ENCODE peak calls at places on chromosomes 16 and 17, in seven cellular contexts. One of them, this sample, is unnamed. For H3K27me3, the result is how much of the 10 kb centered on the place peaks cover.

GRCh38 chr17:78294776-78295175 is 63.3 kb downstream of the TMEM235 start:
- DNase-seq in neuronal stem cell: no peak
- DNase-seq in SK-N-SH: no peak
- DNase-seq in spleen: no peak
- DNase-seq in CD8-positive, alpha-beta memory T cell: no peak
- DNase-seq in cardiac muscle cell: no peak
- DNase-seq in left ventricle myocardium inferior: no peak
- DNase-seq in this sample: peak

GRCh38 chr16:15055141-15056053 is 477 bp downstream of the NTAN1 start:
- DNase-seq in neuronal stem cell: no peak
- DNase-seq in SK-N-SH: no peak
- DNase-seq in spleen: peak
- DNase-seq in CD8-positive, alpha-beta memory T cell: peak
- DNase-seq in cardiac muscle cell: no peak
- DNase-seq in left ventricle myocardium inferior: no peak
- DNase-seq in this sample: no peak

GRCh38 chr17:61443475-61443882 is 8.7 kb upstream of the TBX4 start:
- DNase-seq in neuronal stem cell: no peak
- DNase-seq in SK-N-SH: peak
- DNase-seq in spleen: no peak
- DNase-seq in CD8-positive, alpha-beta memory T cell: no peak
- DNase-seq in cardiac muscle cell: no peak
- DNase-seq in left ventricle myocardium inferior: no peak
- DNase-seq in this sample: no peak

GRCh38 chr16:78689031-78689430 is 589.6 kb downstream of the WWOX start:
- DNase-seq in neuronal stem cell: no peak
- DNase-seq in SK-N-SH: no peak
- DNase-seq in spleen: no peak
- DNase-seq in CD8-positive, alpha-beta memory T cell: no peak
- DNase-seq in cardiac muscle cell: no peak
- DNase-seq in left ventricle myocardium inferior: no peak
- DNase-seq in this sample: no peak

GRCh38 chr17:28282596-28282995 is 36.4 kb upstream of the TMEM97 start:
- DNase-seq in neuronal stem cell: no peak
- DNase-seq in SK-N-SH: no peak
- DNase-seq in spleen: no peak
- DNase-seq in CD8-positive, alpha-beta memory T cell: no peak
- DNase-seq in cardiac muscle cell: peak
- DNase-seq in left ventricle myocardium inferior: no peak
- DNase-seq in this sample: peak

GRCh38 chr16:14240216-14240843 is 169.2 kb downstream of the MRTFB start:
- DNase-seq in neuronal stem cell: no peak
- DNase-seq in SK-N-SH: no peak
- DNase-seq in spleen: no peak
- DNase-seq in CD8-positive, alpha-beta memory T cell: no peak
- DNase-seq in cardiac muscle cell: peak
- DNase-seq in left ventricle myocardium inferior: no peak
- DNase-seq in this sample: no peak

GRCh38 chr17:4588391-4588790 is 4.1 kb downstream of the SMTNL2 start:
- DNase-seq in neuronal stem cell: no peak
- DNase-seq in SK-N-SH: no peak
- DNase-seq in spleen: no peak
- DNase-seq in CD8-positive, alpha-beta memory T cell: no peak
- DNase-seq in cardiac muscle cell: no peak
- DNase-seq in left ventricle myocardium inferior: peak
- DNase-seq in this sample: no peak

GRCh38 chr17:29162909-29163341 is 17.3 kb downstream of the MYO18A start:
- DNase-seq in neuronal stem cell: no peak
- DNase-seq in SK-N-SH: no peak
- DNase-seq in spleen: peak
- DNase-seq in CD8-positive, alpha-beta memory T cell: no peak
- DNase-seq in cardiac muscle cell: no peak
- DNase-seq in left ventricle myocardium inferior: no peak
- DNase-seq in this sample: no peak

GRCh38 chr17:5877948-5878347 is 192.2 kb upstream of the WSCD1 start:
- DNase-seq in neuronal stem cell: no peak
- DNase-seq in SK-N-SH: no peak
- DNase-seq in spleen: no peak
- DNase-seq in CD8-positive, alpha-beta memory T cell: no peak
- DNase-seq in cardiac muscle cell: no peak
- DNase-seq in left ventricle myocardium inferior: peak
- DNase-seq in this sample: no peak

DNA sequence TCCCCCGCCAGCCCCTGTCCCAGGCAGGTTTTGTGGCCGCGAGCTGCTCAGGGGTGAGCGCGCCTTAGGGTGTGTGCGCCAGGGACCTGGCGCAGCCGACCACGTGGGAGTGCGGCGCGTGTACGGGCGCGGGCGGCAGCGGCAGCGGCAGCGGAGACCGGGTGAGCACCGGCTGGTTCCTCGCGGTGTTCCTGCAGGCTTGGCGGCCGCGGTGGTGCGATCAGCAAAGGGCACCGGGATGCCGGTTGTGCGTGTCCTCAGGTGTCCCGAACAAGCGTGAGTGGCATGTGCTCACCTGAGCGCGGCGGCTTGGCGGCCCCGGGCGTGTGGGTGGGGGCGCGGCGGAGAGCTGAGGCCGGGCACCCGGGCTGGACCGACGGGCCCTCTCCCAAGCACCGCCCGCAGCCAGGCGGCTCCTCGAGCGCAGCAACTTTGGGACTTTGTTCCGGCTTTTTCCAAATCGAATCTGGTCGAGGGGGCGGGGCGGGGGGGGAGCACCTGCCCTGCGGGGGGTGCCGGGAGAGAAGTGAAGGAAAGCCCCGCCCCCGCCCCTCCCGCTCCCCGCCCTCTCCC is 331 bp upstream of the HSD11B2 start:
- DNase-seq in neuronal stem cell: peak
- DNase-seq in SK-N-SH: peak
- DNase-seq in spleen: no peak
- DNase-seq in CD8-positive, alpha-beta memory T cell: no peak
- DNase-seq in cardiac muscle cell: peak
- DNase-seq in left ventricle myocardium inferior: peak
- DNase-seq in this sample: peak
- H3K27me3 ChIP-seq in neuronal stem cell: under half
- H3K27me3 ChIP-seq in SK-N-SH: under half
- H3K27me3 ChIP-seq in spleen: under half
- H3K27me3 ChIP-seq in CD8-positive, alpha-beta memory T cell: under half
- H3K27me3 ChIP-seq in cardiac muscle cell: half or more
- H3K27me3 ChIP-seq in left ventricle myocardium inferior: under half
- H3K27me3 ChIP-seq in this sample: under half

DNA sequence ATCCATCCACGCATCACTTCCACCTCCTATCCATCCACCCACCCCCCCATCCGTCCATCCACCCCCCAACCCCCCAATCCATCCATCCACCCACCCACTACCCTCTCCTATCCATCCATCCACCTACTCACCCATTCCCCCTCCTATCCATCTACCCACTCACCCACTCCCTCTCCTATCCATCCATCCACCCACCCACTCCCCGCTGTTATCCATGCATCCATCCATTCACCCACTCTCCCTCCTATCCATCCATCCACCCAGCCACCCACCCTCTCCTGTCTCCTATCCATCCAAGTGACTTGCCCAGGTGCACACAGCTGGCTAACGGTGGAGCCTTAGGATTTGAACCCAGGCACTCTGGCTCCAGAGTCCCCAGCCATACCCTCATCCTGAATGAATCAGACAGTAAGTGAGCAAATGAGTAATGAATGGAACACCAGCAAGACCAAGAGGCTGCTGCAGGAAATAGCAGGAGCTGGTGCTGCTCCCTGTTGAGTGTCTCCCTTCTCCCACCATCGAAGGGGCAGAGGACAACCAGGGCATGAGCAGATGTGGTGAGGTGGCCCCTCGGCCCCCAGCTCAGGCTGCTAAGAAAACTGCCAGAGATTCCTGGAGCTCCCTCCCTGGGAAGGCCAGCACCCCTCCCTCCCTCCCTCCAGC is 62.5 kb downstream of the LITAF start:
- DNase-seq in neuronal stem cell: no peak
- DNase-seq in SK-N-SH: no peak
- DNase-seq in spleen: no peak
- DNase-seq in CD8-positive, alpha-beta memory T cell: no peak
- DNase-seq in cardiac muscle cell: no peak
- DNase-seq in left ventricle myocardium inferior: no peak
- DNase-seq in this sample: no peak
- H3K27ac ChIP-seq in neuronal stem cell: no peak
- H3K27ac ChIP-seq in SK-N-SH: no peak
- H3K27ac ChIP-seq in spleen: no peak
- H3K27ac ChIP-seq in CD8-positive, alpha-beta memory T cell: no peak
- H3K27ac ChIP-seq in cardiac muscle cell: no peak
- H3K27ac ChIP-seq in left ventricle myocardium inferior: no peak
- H3K27ac ChIP-seq in this sample: no peak

DNA sequence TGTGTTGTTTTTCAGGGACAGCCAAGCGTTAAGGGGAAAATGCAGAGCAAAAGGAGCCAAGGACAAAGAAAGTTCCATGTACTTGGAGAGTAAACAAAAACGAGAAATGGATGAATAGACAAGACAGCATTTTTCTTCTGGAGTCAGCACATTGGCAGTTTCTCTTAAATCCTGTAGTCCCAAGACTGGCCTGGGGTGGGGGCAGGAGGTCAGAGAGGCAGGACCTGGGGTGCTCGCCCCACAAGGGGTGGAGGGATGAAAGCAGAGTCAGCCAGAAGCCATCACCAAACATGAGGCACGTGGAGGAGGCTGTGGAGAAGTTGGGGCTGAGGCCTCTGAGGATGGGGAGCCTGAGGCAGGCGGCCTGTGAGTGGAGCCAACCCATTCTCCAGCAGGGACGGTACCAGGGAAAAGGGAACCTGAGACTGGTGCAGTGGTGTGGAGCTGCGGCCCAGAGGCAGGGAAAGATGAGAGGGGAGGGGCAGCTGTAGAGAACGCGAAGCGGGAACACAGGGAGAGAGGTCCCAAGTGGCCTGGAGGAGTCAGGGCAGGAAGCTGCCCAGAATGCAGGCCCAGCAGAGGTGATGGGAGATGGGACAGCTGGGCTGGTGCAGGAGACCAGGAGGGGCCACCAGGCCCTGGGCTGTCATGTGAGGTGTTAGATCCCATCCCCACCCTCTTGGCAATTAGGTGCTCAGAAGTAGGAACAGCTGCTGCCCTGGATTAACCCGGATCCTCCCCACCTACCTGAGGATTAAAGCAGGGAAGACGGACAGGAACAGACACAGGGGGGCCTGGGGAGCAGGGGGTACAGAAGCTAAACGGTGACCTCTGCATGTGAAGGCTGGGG is 3.3 kb downstream of the TLCD3B start:
- DNase-seq in neuronal stem cell: no peak
- DNase-seq in SK-N-SH: no peak
- DNase-seq in spleen: no peak
- DNase-seq in CD8-positive, alpha-beta memory T cell: no peak
- DNase-seq in cardiac muscle cell: no peak
- DNase-seq in left ventricle myocardium inferior: no peak
- DNase-seq in this sample: no peak
- H3K27me3 ChIP-seq in neuronal stem cell: under half
- H3K27me3 ChIP-seq in SK-N-SH: under half
- H3K27me3 ChIP-seq in spleen: under half
- H3K27me3 ChIP-seq in CD8-positive, alpha-beta memory T cell: under half
- H3K27me3 ChIP-seq in cardiac muscle cell: under half
- H3K27me3 ChIP-seq in left ventricle myocardium inferior: half or more
- H3K27me3 ChIP-seq in this sample: half or more

DNA sequence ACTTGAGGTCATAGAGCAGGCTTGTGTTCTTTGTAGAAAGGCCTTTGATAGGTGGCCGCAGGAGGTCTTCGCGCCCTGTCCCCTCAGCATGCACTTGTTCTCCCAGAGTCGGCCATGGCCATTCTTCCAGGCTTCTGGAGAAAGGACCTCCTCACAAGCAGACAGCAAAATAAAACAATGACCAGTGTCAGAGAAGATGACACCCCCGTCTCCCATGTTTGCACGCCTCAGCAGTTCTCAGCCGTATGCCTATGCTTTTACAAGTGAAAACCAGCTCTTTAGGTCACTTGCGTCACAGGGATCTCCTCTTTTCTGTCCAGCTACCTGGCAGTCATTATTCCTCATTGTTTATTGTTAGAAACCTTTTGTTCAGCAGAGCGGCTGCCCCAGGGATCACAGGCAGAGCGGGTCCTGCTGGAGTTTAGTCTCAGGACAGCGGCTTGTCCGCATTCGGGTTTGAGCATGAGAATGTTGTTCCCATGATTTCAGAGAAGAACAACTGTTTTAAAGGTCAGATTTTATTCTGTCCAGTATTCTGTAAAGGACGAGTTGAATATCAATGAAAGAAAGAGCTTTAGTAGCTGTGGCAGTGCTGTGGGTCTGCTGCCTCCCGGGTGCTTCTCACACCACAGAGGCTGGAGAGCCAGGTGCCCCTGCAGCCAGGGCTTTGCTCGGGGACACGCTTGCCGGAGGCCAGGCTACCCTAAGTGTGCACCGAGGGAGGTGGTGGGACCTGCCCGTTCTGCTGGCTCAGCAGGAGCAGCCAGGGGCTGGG is 123.9 kb downstream of the RPTOR start:
- DNase-seq in neuronal stem cell: no peak
- DNase-seq in SK-N-SH: no peak
- DNase-seq in spleen: no peak
- DNase-seq in CD8-positive, alpha-beta memory T cell: no peak
- DNase-seq in cardiac muscle cell: no peak
- DNase-seq in left ventricle myocardium inferior: no peak
- DNase-seq in this sample: no peak
- H3K27ac ChIP-seq in neuronal stem cell: no peak
- H3K27ac ChIP-seq in SK-N-SH: no peak
- H3K27ac ChIP-seq in spleen: no peak
- H3K27ac ChIP-seq in CD8-positive, alpha-beta memory T cell: no peak
- H3K27ac ChIP-seq in cardiac muscle cell: no peak
- H3K27ac ChIP-seq in left ventricle myocardium inferior: no peak
- H3K27ac ChIP-seq in this sample: no peak

GRCh38 chr17:30236297-30236624 is 764 bp upstream of the SLC6A4 start:
- DNase-seq in neuronal stem cell: no peak
- DNase-seq in SK-N-SH: no peak
- DNase-seq in spleen: peak
- DNase-seq in CD8-positive, alpha-beta memory T cell: no peak
- DNase-seq in cardiac muscle cell: no peak
- DNase-seq in left ventricle myocardium inferior: no peak
- DNase-seq in this sample: no peak
- H3K27me3 ChIP-seq in neuronal stem cell: under half
- H3K27me3 ChIP-seq in SK-N-SH: under half
- H3K27me3 ChIP-seq in spleen: under half
- H3K27me3 ChIP-seq in CD8-positive, alpha-beta memory T cell: under half
- H3K27me3 ChIP-seq in cardiac muscle cell: half or more
- H3K27me3 ChIP-seq in left ventricle myocardium inferior: half or more
- H3K27me3 ChIP-seq in this sample: under half

GRCh38 chr17:67487506-67487905 is 110.4 kb downstream of the PITPNC1 start:
- DNase-seq in neuronal stem cell: no peak
- DNase-seq in SK-N-SH: no peak
- DNase-seq in spleen: no peak
- DNase-seq in CD8-positive, alpha-beta memory T cell: no peak
- DNase-seq in cardiac muscle cell: no peak
- DNase-seq in left ventricle myocardium inferior: no peak
- DNase-seq in this sample: no peak
- H3K27ac ChIP-seq in neuronal stem cell: no peak
- H3K27ac ChIP-seq in SK-N-SH: peak
- H3K27ac ChIP-seq in spleen: peak
- H3K27ac ChIP-seq in CD8-positive, alpha-beta memory T cell: no peak
- H3K27ac ChIP-seq in cardiac muscle cell: no peak
- H3K27ac ChIP-seq in left ventricle myocardium inferior: peak
- H3K27ac ChIP-seq in this sample: no peak

This sample was measured in PC-9.